ENCODE peak calls at places on chromosomes 12 and 14, in eight cellular contexts. Z, H, N, L, G, M, Q and F are unnamed samples.
A peak's percentile ranks its signal among the peaks of the same experiment; 100 is the strongest.

GRCh38 chr12:80189241-80189640 is 89.9 kb downstream of the OTOGL start:
- DNase-seq in Z (no peak), H (no peak), N (no peak), L (no peak), G (no peak), M (no peak), Q (peak; percentile 45), F (no peak)

GRCh38 chr14:93160353-93160801 is 24.3 kb downstream of the MOAP1 start:
- DNase-seq in Z (no peak), H (no peak), N (no peak), L (no peak), G (no peak), M (no peak), Q (peak; percentile 52), F (no peak)

GRCh38 chr12:19712041-19712440 is 272.7 kb downstream of the AEBP2 start:
- DNase-seq in Z (no peak), H (no peak), N (no peak), L (no peak), G (no peak), M (no peak), Q (no peak), F (no peak)

GRCh38 chr14:96940009-96940408 is 142.8 kb downstream of the VRK1 start:
- DNase-seq in Z (no peak), H (no peak), N (no peak), L (no peak), G (no peak), M (no peak), Q (peak; percentile 36), F (no peak)

GRCh38 chr12:126353604-126354003 is 1288.4 kb downstream of the AACS start:
- DNase-seq in Z (no peak), H (no peak), N (no peak), L (no peak), G (no peak), M (no peak), Q (peak; percentile 3), F (no peak)

GRCh38 chr12:50039151-50039835 is 14.0 kb upstream of the RACGAP1 start:
- DNase-seq in Z (peak; percentile 88), H (peak; percentile 89), N (no peak), L (peak; percentile 88), G (peak; percentile 85), M (peak; percentile 74), Q (peak; percentile 94), F (peak; percentile 79)

GRCh38 chr12:49365542-49365941 is 1.7 kb upstream of the SPATS2 start:
- DNase-seq in Z (no peak), H (no peak), N (no peak), L (no peak), G (no peak), M (no peak), Q (peak; percentile 63), F (no peak)

GRCh38 chr14:58749066-58749669 is 111.4 kb downstream of the DACT1 start:
- DNase-seq in Z (peak; percentile 64), H (no peak), N (no peak), L (no peak), G (no peak), M (no peak), Q (peak; percentile 70), F (peak; percentile 13)

GRCh38 chr12:12975322-12976077 is 23.5 kb upstream of the GPRC5D start:
- DNase-seq in Z (peak; percentile 65), H (no peak), N (peak; percentile 74), L (no peak), G (no peak), M (no peak), Q (peak; percentile 43), F (no peak)

GRCh38 chr14:61515436-61516124 is 179.7 kb upstream of the HIF1A start:
- DNase-seq in Z (no peak), H (no peak), N (no peak), L (no peak), G (no peak), M (no peak), Q (no peak), F (no peak)

GRCh38 chr12:14264316-14264715 is 101.2 kb upstream of the ATF7IP start:
- DNase-seq in Z (no peak), H (no peak), N (no peak), L (no peak), G (no peak), M (no peak), Q (peak; percentile 30), F (no peak)

GRCh38 chr14:88950069-88950468 is 125.6 kb downstream of the TTC8 start:
- DNase-seq in Z (no peak), H (no peak), N (peak; percentile 3), L (no peak), G (no peak), M (no peak), Q (no peak), F (no peak)

GRCh38 chr14:60064491-60065072 is 27.1 kb upstream of the PCNX4 start:
- DNase-seq in Z (no peak), H (no peak), N (no peak), L (no peak), G (no peak), M (no peak), Q (peak; percentile 32), F (no peak)

GRCh38 chr12:53971129-53971528 is 1.8 kb upstream of the HOXC11 start:
- DNase-seq in Z (no peak), H (no peak), N (no peak), L (no peak), G (no peak), M (no peak), Q (no peak), F (no peak)

GRCh38 chr12:53973093-53974042 is at the start of gene HOXC11:
- DNase-seq in Z (no peak), H (no peak), N (no peak), L (peak; percentile 46), G (no peak), M (no peak), Q (peak; percentile 37), F (no peak)

GRCh38 chr12:53971686-53972085 is 1.2 kb upstream of the HOXC11 start:
- DNase-seq in Z (no peak), H (no peak), N (no peak), L (peak; percentile 15), G (no peak), M (no peak), Q (no peak), F (no peak)

GRCh38 chr12:53972722-53973092 is 219 bp upstream of the HOXC11 start:
- DNase-seq in Z (no peak), H (no peak), N (no peak), L (peak; percentile 23), G (no peak), M (no peak), Q (no peak), F (no peak)

GRCh38 chr12:53972152-53972702 is 699 bp upstream of the HOXC11 start:
- DNase-seq in Z (no peak), H (no peak), N (no peak), L (no peak), G (no peak), M (no peak), Q (no peak), F (no peak)
- H3K4me1 ChIP-seq in Z (no peaks in the 10 kb centered on the region), H (peaks cover 49% of the 10 kb centered on the region), N (peaks cover 8% of the 10 kb centered on the region), L (peaks cover 23% of the 10 kb centered on the region), G (peaks cover 27% of the 10 kb centered on the region), M (no peaks in the 10 kb centered on the region), Q (peaks cover under 1% of the 10 kb centered on the region), F (no peaks in the 10 kb centered on the region)

DNA sequence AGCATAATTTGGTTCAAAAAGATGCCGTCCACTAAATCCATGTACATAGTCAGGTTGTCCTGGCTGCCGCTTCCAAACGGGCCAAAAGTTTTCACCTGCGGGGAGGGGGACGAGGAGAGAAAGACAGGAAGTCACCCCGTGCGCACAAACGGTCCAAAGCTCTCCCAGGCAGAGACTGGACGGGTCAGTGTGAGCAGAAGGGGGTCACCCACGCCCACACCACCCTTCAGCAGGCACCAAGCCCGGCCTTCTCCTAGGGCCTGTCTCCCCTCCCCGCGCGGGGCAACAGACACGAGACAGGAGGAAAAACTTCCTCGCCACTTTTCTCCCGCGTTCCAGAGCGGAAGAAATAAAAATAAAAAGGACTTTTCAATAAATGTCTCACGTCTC is 881 bp downstream of the CCDC88C start:
- DNase-seq in Z (peak; percentile 69), H (no peak), N (no peak), L (no peak), G (no peak), M (peak; percentile 20), Q (no peak), F (peak; percentile 46)
- H3K4me1 ChIP-seq in Z (peaks cover 12% of the 10 kb centered on the region), H (peaks cover 35% of the 10 kb centered on the region), N (no peaks in the 10 kb centered on the region), L (peaks cover 36% of the 10 kb centered on the region), G (peaks cover 28% of the 10 kb centered on the region), M (peaks cover 16% of the 10 kb centered on the region), Q (peaks cover 14% of the 10 kb centered on the region), F (peaks cover 7% of the 10 kb centered on the region)

GRCh38 chr14:68543516-68543915 is 249.4 kb downstream of the ZFP36L1 start:
- DNase-seq in Z (no peak), H (no peak), N (no peak), L (no peak), G (no peak), M (no peak), Q (no peak), F (no peak)

GRCh38 chr14:68546839-68547238 is 246.0 kb downstream of the ZFP36L1 start:
- DNase-seq in Z (no peak), H (no peak), N (no peak), L (no peak), G (no peak), M (no peak), Q (no peak), F (no peak)

GRCh38 chr14:68542346-68542745 is 250.5 kb downstream of the ZFP36L1 start:
- DNase-seq in Z (no peak), H (no peak), N (no peak), L (no peak), G (no peak), M (no peak), Q (no peak), F (no peak)

GRCh38 chr14:68541128-68541896 is 251.6 kb downstream of the ZFP36L1 start:
- DNase-seq in Z (peak; percentile 15), H (no peak), N (no peak), L (no peak), G (no peak), M (no peak), Q (no peak), F (no peak)

GRCh38 chr14:68544150-68544892 is 248.5 kb downstream of the ZFP36L1 start:
- DNase-seq in Z (peak; percentile 60), H (peak; percentile 90), N (no peak), L (no peak), G (peak; percentile 55), M (peak; percentile 80), Q (no peak), F (peak; percentile 66)
- H3K4me1 ChIP-seq in Z (no peaks in the 10 kb centered on the region), H (peaks cover 74% of the 10 kb centered on the region), N (peaks cover 5% of the 10 kb centered on the region), L (peaks cover 13% of the 10 kb centered on the region), G (peaks cover 79% of the 10 kb centered on the region), M (peaks cover 27% of the 10 kb centered on the region), Q (peaks cover 22% of the 10 kb centered on the region), F (peaks cover 24% of the 10 kb centered on the region)

DNA sequence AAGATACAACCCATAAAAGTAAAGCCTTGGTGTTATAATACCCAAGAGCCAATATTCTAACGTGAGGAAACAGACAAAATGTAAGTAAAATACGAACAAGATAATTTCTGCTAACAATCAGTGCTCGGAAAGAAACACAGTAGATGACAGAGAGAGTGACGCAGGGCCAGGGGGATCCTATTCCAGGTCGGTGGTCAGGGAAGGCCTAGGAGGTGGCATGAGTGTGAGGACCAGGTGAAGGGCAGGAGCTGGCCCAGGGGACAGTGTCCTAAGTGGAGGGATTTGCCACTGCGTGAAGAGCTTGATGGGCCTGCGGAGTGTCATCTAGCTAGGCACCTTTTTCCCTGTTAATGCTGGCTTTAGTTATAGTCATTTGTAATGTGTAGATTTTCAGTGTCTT is 35.3 kb downstream of the ETV6 start:
- DNase-seq in Z (no peak), H (no peak), N (no peak), L (no peak), G (no peak), M (no peak), Q (no peak), F (no peak)
- H3K4me1 ChIP-seq in Z (peaks cover 14% of the 10 kb centered on the region), H (peaks cover 39% of the 10 kb centered on the region), N (peaks cover 8% of the 10 kb centered on the region), L (peaks cover 27% of the 10 kb centered on the region), G (peaks cover 59% of the 10 kb centered on the region), M (no peaks in the 10 kb centered on the region), Q (peaks cover 1% of the 10 kb centered on the region), F (peaks cover 17% of the 10 kb centered on the region)